ENCODE peak calls at places on chromosomes 7 and 10, in seven cellular contexts. D is neural crest cell, Y is AG04450, X is tibial artery, I is lower leg skin, W is foreskin fibroblast, R is cardiac muscle cell. N is an unnamed sample.

GRCh38 chr10:98038333-98038732 is 7.9 kb upstream of the CRTAC1 start:
- DNase-seq in D (no peak), X (no peak), Y (no peak), I (no peak), R (no peak), W (no peak), N (no peak)

GRCh38 chr10:84571146-84571545 is 242.8 kb downstream of the CCSER2 start:
- DNase-seq in Y (no peak), I (no peak), D (no peak), X (no peak), R (no peak), W (no peak), N (no peak)

GRCh38 chr7:1981201-1981877 is 251.4 kb downstream of the MAD1L1 start:
- DNase-seq in Y (no peak), D (no peak), X (no peak), I (no peak), R (no peak), W (no peak), N (no peak)

GRCh38 chr7:28893888-28894287 is 64.2 kb downstream of the TRIL start:
- DNase-seq in D (no peak), R (no peak), Y (no peak), I (no peak), W (no peak), X (no peak), N (no peak)

GRCh38 chr7:73439305-73439704 is 5.7 kb downstream of the FZD9 start:
- DNase-seq in X (no peak), R (no peak), Y (no peak), I (no peak), D (no peak), W (peak), N (no peak)

GRCh38 chr10:59887972-59888640 is 18.2 kb downstream of the CCDC6 start:
- DNase-seq in I (no peak), Y (no peak), W (no peak), R (no peak), X (no peak), D (no peak), N (no peak)

GRCh38 chr10:124728071-124728829 is 15.9 kb downstream of the FAM53B start:
- DNase-seq in Y (no peak), X (no peak), I (peak), D (no peak), R (no peak), W (peak), N (no peak)

GRCh38 chr7:44884553-44885393 is 557 bp downstream of the PURB start:
- DNase-seq in I (peak), W (peak), R (peak), Y (no peak), D (peak), X (peak), N (peak)

GRCh38 chr7:105017263-105018051 is 3.5 kb downstream of the KMT2E start:
- DNase-seq in I (no peak), W (no peak), X (no peak), R (no peak), D (no peak), Y (no peak), N (no peak)

GRCh38 chr10:87623191-87623590 is 36.5 kb upstream of the PAPSS2 start:
- DNase-seq in Y (no peak), R (no peak), I (no peak), D (no peak), W (no peak), X (no peak), N (no peak)

GRCh38 chr10:43844236-43844635 is 195.6 kb upstream of the ZNF32 start:
- DNase-seq in D (no peak), W (no peak), R (no peak), X (no peak), Y (no peak), I (no peak), N (no peak)

GRCh38 chr7:26061340-26062239 is 90.4 kb upstream of the NFE2L3 start:
- DNase-seq in R (peak), Y (no peak), X (peak), W (peak), D (peak), I (peak), N (peak)

GRCh38 chr7:137636376-137636775 is 210.4 kb downstream of the DGKI start:
- DNase-seq in R (no peak), W (peak), D (no peak), X (no peak), I (no peak), Y (no peak), N (no peak)

GRCh38 chr7:64463636-64464375 is 99.1 kb downstream of the ZNF680 start:
- DNase-seq in I (peak), X (peak), W (peak), D (no peak), R (no peak), Y (no peak), N (no peak)

GRCh38 chr7:16804674-16805439 is at the start of gene AGR2:
- DNase-seq in W (no peak), R (no peak), D (no peak), Y (no peak), X (no peak), I (peak), N (no peak)

GRCh38 chr10:51092402-51092801 is 18.1 kb downstream of the PRKG1 start:
- DNase-seq in R (no peak), D (no peak), X (peak), I (no peak), W (peak), Y (no peak), N (no peak)

GRCh38 chr7:33129806-33130153 is 416 bp downstream of the BBS9 start:
- DNase-seq in D (no peak), I (no peak), Y (no peak), W (no peak), R (no peak), X (no peak), N (no peak)

GRCh38 chr7:46571996-46572395 is 650.9 kb upstream of the IGFBP3 start:
- DNase-seq in I (no peak), D (no peak), Y (no peak), X (no peak), W (no peak), R (no peak), N (no peak)

GRCh38 chr10:83289373-83289772 is 849.9 kb upstream of the GHITM start:
- DNase-seq in W (no peak), I (no peak), R (no peak), X (no peak), D (no peak), Y (no peak), N (no peak)

DNA sequence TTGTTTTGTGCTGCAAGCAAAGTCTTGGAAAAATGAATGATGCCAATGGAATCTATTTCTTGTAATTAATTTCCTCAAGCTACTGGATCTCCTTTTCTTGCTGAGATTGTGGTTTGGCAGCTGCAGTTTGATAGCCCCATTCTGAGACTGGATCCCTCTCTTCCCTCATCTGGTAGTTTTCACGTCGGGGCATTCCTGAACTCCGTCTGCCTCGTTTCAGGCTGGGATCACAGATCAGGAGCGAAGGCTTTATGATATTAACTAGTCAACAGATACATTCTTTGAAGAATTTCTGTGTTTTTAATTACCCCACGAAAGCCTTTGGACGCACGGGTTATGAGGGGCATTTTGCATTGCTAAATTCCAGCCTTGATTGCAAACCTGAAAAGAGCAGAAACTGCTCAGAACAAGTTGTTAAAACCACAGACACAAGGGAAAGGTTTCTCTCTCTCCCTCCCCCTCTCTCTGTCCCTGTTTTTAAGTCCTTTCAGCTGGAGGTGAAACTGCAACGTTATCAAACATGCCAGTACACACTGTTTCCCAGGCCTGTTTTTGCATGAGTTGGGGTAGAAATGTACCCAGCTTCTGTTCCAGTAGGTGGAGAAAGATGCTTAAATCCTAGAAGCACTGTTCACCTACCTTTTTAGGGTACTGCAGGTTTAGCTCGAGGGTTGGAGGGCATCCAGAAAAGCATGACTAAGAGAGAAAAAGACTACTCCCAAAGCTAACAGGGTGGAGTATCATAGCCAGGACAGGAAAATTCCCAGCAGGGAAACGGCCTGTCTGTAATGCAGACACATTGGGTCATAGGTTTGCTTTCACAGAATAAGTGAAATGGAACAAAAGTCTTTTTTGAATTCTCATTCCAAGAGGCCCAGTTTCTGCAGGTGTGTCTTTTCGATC is 124.3 kb downstream of the CUX1 start:
- DNase-seq in R (no peak), Y (no peak), W (peak), X (no peak), D (no peak), I (no peak), N (peak)
- TF ChIP-seq CTCF in R (no peak), Y (no peak), W (no peak), X (no peak), D (no peak), I (no peak), N (no peak)

DNA sequence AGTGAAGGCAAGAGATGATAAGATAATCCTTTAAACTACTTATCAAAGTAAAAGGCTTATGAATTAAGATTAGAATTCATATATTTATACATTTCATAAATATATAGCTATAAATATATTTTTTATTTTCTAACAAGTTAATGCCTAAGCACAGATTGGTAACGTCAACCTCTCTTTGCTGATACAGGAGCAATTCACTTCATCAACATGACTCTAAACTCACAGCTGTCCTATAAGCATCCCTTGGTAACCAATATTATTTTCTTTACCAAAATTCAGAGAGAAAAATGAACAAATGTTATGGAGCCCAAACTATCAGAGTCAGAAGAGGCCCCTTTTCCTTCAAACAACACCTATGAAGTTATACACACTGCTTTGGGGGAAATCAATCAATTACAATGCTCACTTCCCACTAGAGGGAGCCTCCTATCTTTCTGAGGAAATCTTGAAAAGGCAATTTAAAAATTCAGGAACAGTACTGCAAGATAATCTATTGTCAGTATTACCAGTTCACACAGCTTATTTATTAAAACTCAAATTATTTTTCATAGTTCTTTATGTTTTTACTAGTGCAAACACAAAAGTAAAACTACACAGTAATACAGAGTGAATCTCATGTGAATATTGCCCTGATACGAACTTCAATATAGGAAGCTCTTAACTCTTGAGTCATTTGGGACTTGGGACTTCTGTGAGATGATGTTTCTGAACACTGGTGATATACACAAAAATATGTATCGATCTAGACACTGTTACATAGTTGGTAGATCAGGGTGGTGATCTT is 51.0 kb upstream of the NOBOX start:
- DNase-seq in X (no peak), D (no peak), W (no peak), I (no peak), Y (no peak), R (no peak), N (no peak)
- TF ChIP-seq CTCF in X (peak), D (peak), W (peak), I (no peak), Y (no peak), R (peak), N (no peak)

GRCh38 chr10:32326680-32327363 is 20.1 kb downstream of the EPC1 start:
- DNase-seq in Y (no peak), X (no peak), D (no peak), I (no peak), W (no peak), R (no peak), N (no peak)
- TF ChIP-seq CTCF in Y (no peak), X (no peak), D (no peak), I (no peak), W (no peak), R (no peak), N (no peak)

DNA sequence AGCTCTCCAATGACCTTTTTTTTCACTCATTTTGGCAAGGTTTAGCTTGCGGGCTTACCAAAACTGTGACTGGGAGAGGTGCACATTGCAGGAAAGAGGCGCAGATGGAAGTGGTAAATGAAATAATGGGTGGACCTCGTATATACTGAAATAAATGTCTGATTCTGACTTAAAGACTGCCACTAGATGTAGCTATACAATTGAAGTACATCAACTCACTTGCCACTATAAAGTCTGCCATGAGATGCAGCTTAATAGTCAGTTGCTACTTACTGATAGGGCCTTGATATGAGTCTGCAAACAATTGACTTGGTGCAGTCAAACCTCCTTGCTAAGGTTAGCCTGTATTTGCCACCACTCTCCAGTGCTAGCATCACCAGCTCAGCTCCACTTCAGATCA is 525.9 kb upstream of the MBL2 start:
- DNase-seq in W (no peak), D (no peak), R (no peak), I (no peak), X (no peak), Y (no peak), N (no peak)
- TF ChIP-seq CTCF in W (no peak), D (no peak), R (no peak), I (no peak), X (no peak), Y (no peak), N (no peak)

GRCh38 chr7:70506463-70506862 is 625.5 kb upstream of the GALNT17 start:
- DNase-seq in I (no peak), Y (no peak), D (peak), X (no peak), R (peak), W (no peak), N (no peak)
- TF ChIP-seq CTCF in I (no peak), Y (no peak), D (peak), X (no peak), R (no peak), W (no peak), N (no peak)

N was measured in GM13976.